ENCODE peak calls at places on chromosomes 5 and 9, in ten cellular contexts. X is mesenchymal stem cell; K is A549; V is BJ; E is effector memory CD4-positive, alpha-beta T cell; L is colonic mucosa; F is fibroblast of lung; Z is choroid plexus epithelial cell; U is HCT116; D is tibial artery. Q is an unnamed sample.

GRCh38 chr9:6781476-6781875 is 23.7 kb downstream of the KDM4C start:
- DNase-seq in X (no peak), K (no peak), V (no peak), E (no peak), L (no peak), F (no peak), Z (no peak), U (no peak), D (no peak), Q (no peak)

GRCh38 chr5:170626507-170627150 is 122.8 kb downstream of the KCNIP1 start:
- DNase-seq in X (no peak), K (no peak), V (no peak), E (no peak), L (no peak), F (no peak), Z (no peak), U (no peak), D (peak; percentile 46), Q (no peak)

GRCh38 chr5:172939045-172939444 is 20.2 kb upstream of the RPL26L1 start:
- DNase-seq in X (peak; percentile 47), K (no peak), V (no peak), E (no peak), L (no peak), F (no peak), Z (peak; percentile 48), U (peak; percentile 26), D (no peak), Q (no peak)

GRCh38 chr5:78607864-78608263 is 40.7 kb downstream of the LHFPL2 start:
- DNase-seq in X (no peak), K (no peak), V (no peak), E (no peak), L (no peak), F (no peak), Z (no peak), U (no peak), D (no peak), Q (no peak)

GRCh38 chr5:66653380-66653779 is 57.2 kb downstream of the MAST4 start:
- DNase-seq in X (peak; percentile 54), K (no peak), V (no peak), E (no peak), L (no peak), F (peak; percentile 81), Z (no peak), U (no peak), D (no peak), Q (no peak)

GRCh38 chr5:107466233-107466769 is 204.4 kb downstream of the EFNA5 start:
- DNase-seq in X (peak; percentile 66), K (peak; percentile 66), V (no peak), E (no peak), L (no peak), F (peak; percentile 95), Z (peak; percentile 90), U (no peak), D (no peak), Q (peak; percentile 55)

GRCh38 chr5:129541648-129542251 is 81.7 kb downstream of the ADAMTS19 start:
- DNase-seq in X (peak; percentile 22), K (no peak), V (no peak), E (no peak), L (no peak), F (peak; percentile 9), Z (peak; percentile 3), U (peak; percentile 48), D (no peak), Q (no peak)

GRCh38 chr5:139426222-139426885 is 13.0 kb downstream of the DNAJC18 start:
- DNase-seq in X (peak; percentile 55), K (no peak), V (no peak), E (no peak), L (no peak), F (peak; percentile 84), Z (no peak), U (no peak), D (no peak), Q (no peak)

GRCh38 chr9:84169240-84169639 is 171.3 kb downstream of the SLC28A3 start:
- DNase-seq in X (peak; percentile 47), K (no peak), V (no peak), E (no peak), L (no peak), F (peak; percentile 66), Z (peak; percentile 40), U (no peak), D (no peak), Q (no peak)

GRCh38 chr5:173486826-173487225 is 129.6 kb downstream of the BOD1 start:
- DNase-seq in X (no peak), K (no peak), V (no peak), E (no peak), L (no peak), F (no peak), Z (no peak), U (no peak), D (no peak), Q (no peak)

GRCh38 chr9:113631811-113632665 is 168.5 kb downstream of the RGS3 start:
- DNase-seq in X (no peak), K (no peak), V (no peak), E (no peak), L (no peak), F (peak; percentile 53), Z (no peak), U (no peak), D (no peak), Q (no peak)

GRCh38 chr9:117460743-117461142 is 45.9 kb upstream of the ASTN2 start:
- DNase-seq in X (no peak), K (no peak), V (no peak), E (no peak), L (no peak), F (no peak), Z (no peak), U (no peak), D (no peak), Q (no peak)

GRCh38 chr9:117461386-117461785 is 46.5 kb upstream of the ASTN2 start:
- DNase-seq in X (no peak), K (no peak), V (no peak), E (no peak), L (no peak), F (no peak), Z (no peak), U (no peak), D (no peak), Q (no peak)

GRCh38 chr9:117462926-117463325 is 48.1 kb upstream of the ASTN2 start:
- DNase-seq in X (no peak), K (no peak), V (no peak), E (no peak), L (no peak), F (no peak), Z (no peak), U (no peak), D (no peak), Q (no peak)

GRCh38 chr9:117466111-117466510 is 51.3 kb upstream of the ASTN2 start:
- DNase-seq in X (no peak), K (no peak), V (no peak), E (no peak), L (no peak), F (no peak), Z (no peak), U (no peak), D (no peak), Q (no peak)

DNA sequence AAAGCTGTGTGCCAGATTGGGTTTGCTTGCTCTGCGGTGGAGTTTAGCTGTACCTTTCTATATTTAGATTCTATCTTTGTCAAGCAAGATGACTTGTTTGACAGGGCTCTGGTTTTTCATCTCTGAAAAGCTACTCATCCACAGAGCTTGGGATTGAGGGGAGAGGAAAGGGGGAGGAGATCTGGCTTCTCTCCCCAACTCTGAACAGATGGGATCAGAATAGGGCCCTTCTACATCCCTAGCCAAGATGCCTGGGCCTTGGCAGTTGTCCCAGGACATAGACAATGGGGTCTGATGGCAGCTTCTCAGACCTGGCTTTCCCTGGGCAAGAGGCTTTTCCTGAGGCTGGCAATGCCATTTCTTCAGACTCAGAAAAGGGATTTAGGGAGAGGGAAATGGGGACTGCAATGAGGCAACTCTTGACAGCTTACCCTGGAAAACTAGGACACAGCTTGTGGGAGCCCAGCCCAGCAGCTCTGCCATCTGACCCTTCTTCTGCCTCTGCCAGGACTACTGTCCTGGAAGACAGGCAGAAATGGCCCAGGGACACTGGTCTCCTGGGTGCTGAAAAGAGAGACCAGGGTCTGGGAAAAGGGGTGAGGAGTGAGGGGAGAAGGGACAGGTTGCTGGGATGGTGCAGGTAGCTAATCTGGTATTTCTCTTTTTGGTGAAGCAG is 50.2 kb upstream of the ASTN2 start:
- DNase-seq in X (no peak), K (no peak), V (no peak), E (no peak), L (no peak), F (no peak), Z (no peak), U (no peak), D (no peak), Q (no peak)
- H3K4me3 ChIP-seq in X (no peak overlapping the region), K (no peak overlapping the region), V (no peak overlapping the region), E (no peak overlapping the region), L (no peak overlapping the region), F (no peak overlapping the region), Z (no peak overlapping the region), U (no peak overlapping the region), D (no peak overlapping the region), Q (no peak overlapping the region)

GRCh38 chr9:126534431-126535186 is 79.1 kb upstream of the LMX1B start:
- DNase-seq in X (no peak), K (no peak), V (no peak), E (no peak), L (no peak), F (no peak), Z (no peak), U (no peak), D (no peak), Q (no peak)
- H3K4me3 ChIP-seq in X (no peak overlapping the region), K (no peak overlapping the region), V (no peak overlapping the region), E (no peak overlapping the region), L (no peak overlapping the region), F (no peak overlapping the region), Z (no peak overlapping the region), U (no peak overlapping the region), D (no peak overlapping the region), Q (no peak overlapping the region)

GRCh38 chr9:101758300-101758930 is 20.0 kb upstream of the GRIN3A start:
- DNase-seq in X (no peak), K (no peak), V (no peak), E (no peak), L (no peak), F (no peak), Z (no peak), U (no peak), D (no peak), Q (no peak)
- H3K4me3 ChIP-seq in X (no peak overlapping the region), K (no peak overlapping the region), V (no peak overlapping the region), E (no peak overlapping the region), L (no peak overlapping the region), F (no peak overlapping the region), Z (no peak overlapping the region), U (no peak overlapping the region), D (no peak overlapping the region), Q (no peak overlapping the region)

DNA sequence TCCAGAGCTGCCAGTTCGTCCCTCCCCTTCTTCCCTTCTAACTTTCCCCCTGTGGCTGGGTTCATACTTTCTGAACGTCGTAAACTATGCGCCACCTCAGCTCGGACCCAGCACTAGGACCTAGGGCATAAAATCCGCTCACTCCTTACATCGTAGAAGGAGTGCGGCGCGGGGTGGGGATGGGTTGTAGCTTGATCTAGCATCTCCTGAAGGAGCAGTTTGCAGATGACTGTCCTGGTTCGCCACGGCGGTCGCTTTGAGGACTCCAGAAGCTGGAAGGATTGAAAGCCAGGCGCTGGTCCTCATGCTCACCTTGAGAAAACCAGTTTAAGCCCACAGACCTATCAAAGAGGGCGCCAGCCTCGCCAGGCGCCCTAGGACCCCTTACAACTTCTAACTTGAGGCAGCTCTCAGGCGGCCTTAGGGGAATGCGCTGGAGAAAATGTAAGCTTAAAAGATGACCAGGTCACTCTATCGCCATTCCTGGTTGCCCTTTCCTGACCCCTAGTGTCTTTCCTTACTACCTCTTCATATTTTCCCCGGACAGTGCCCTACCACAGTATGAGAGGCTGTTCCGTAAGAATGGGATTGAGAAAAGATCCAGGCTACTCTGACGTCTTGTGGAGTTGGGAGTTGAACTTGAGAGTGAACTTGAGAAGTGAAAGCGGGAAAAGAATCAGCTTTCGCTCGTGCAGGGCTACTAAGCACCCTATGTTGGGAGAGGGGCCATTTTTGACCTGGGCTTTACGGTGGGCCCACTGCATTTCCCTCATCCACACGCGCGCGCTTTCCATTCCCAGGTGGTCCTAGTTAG is 2.8 kb downstream of the RORB start:
- DNase-seq in X (no peak), K (no peak), V (no peak), E (no peak), L (no peak), F (peak; percentile 15), Z (peak; percentile 27), U (no peak), D (no peak), Q (no peak)
- H3K4me3 ChIP-seq in X (peak overlapping the region; percentile 85), K (no peak overlapping the region), V (no peak overlapping the region), E (no peak overlapping the region), L (peak overlapping the region; percentile 6), F (peak overlapping the region; percentile 68), Z (peak overlapping the region; percentile 73), U (no peak overlapping the region), D (peak overlapping the region; percentile 64), Q (no peak overlapping the region)